ENCODE peak calls at places on chromosomes 5 and 9, in seven cellular contexts. One of them, this sample, is unnamed.

GRCh38 chr5:142426129-142426641 is 101.4 kb upstream of the SPRY4 start:
- ATAC-seq in memory B cell: no peak
- ATAC-seq in Right ventricle myocardium superior: peak
- ATAC-seq in activated naive CD8-positive, alpha-beta T cell treated with anti-CD3 and anti-CD28 coated beads, Interleukin-2, amount 10 ng/mL, durations not matched to agents 7 days and 5 days: peak
- ATAC-seq in RWPE2: no peak
- ATAC-seq in left cardiac atrium: peak
- ATAC-seq in gastrocnemius medialis: no peak
- ATAC-seq in this sample: peak

GRCh38 chr5:95973793-95974325 is 12.2 kb upstream of the ELL2 start:
- ATAC-seq in left cardiac atrium: peak
- ATAC-seq in gastrocnemius medialis: no peak
- ATAC-seq in memory B cell: no peak
- ATAC-seq in Right ventricle myocardium superior: no peak
- ATAC-seq in activated naive CD8-positive, alpha-beta T cell treated with anti-CD3 and anti-CD28 coated beads, Interleukin-2, amount 10 ng/mL, durations not matched to agents 7 days and 5 days: no peak
- ATAC-seq in RWPE2: no peak
- ATAC-seq in this sample: no peak

GRCh38 chr5:55894135-55894534 is 43.0 kb downstream of the IL31RA start:
- ATAC-seq in gastrocnemius medialis: no peak
- ATAC-seq in Right ventricle myocardium superior: no peak
- ATAC-seq in left cardiac atrium: no peak
- ATAC-seq in memory B cell: no peak
- ATAC-seq in RWPE2: no peak
- ATAC-seq in activated naive CD8-positive, alpha-beta T cell treated with anti-CD3 and anti-CD28 coated beads, Interleukin-2, amount 10 ng/mL, durations not matched to agents 7 days and 5 days: no peak
- ATAC-seq in this sample: no peak

GRCh38 chr5:33772276-33772990 is 119.4 kb downstream of the ADAMTS12 start:
- ATAC-seq in Right ventricle myocardium superior: peak
- ATAC-seq in gastrocnemius medialis: no peak
- ATAC-seq in left cardiac atrium: no peak
- ATAC-seq in memory B cell: no peak
- ATAC-seq in RWPE2: peak
- ATAC-seq in activated naive CD8-positive, alpha-beta T cell treated with anti-CD3 and anti-CD28 coated beads, Interleukin-2, amount 10 ng/mL, durations not matched to agents 7 days and 5 days: no peak
- ATAC-seq in this sample: peak

GRCh38 chr9:37511006-37511714 is 25.4 kb downstream of the POLR1E start:
- ATAC-seq in activated naive CD8-positive, alpha-beta T cell treated with anti-CD3 and anti-CD28 coated beads, Interleukin-2, amount 10 ng/mL, durations not matched to agents 7 days and 5 days: no peak
- ATAC-seq in memory B cell: peak
- ATAC-seq in left cardiac atrium: no peak
- ATAC-seq in gastrocnemius medialis: no peak
- ATAC-seq in Right ventricle myocardium superior: no peak
- ATAC-seq in RWPE2: peak
- ATAC-seq in this sample: no peak

GRCh38 chr5:83562817-83563557 is 91.4 kb downstream of the VCAN start:
- ATAC-seq in left cardiac atrium: peak
- ATAC-seq in gastrocnemius medialis: peak
- ATAC-seq in Right ventricle myocardium superior: peak
- ATAC-seq in RWPE2: no peak
- ATAC-seq in activated naive CD8-positive, alpha-beta T cell treated with anti-CD3 and anti-CD28 coated beads, Interleukin-2, amount 10 ng/mL, durations not matched to agents 7 days and 5 days: no peak
- ATAC-seq in memory B cell: no peak
- ATAC-seq in this sample: peak

GRCh38 chr9:117400131-117400530 is 14.7 kb downstream of the ASTN2 start:
- ATAC-seq in RWPE2: no peak
- ATAC-seq in Right ventricle myocardium superior: no peak
- ATAC-seq in activated naive CD8-positive, alpha-beta T cell treated with anti-CD3 and anti-CD28 coated beads, Interleukin-2, amount 10 ng/mL, durations not matched to agents 7 days and 5 days: no peak
- ATAC-seq in gastrocnemius medialis: no peak
- ATAC-seq in left cardiac atrium: no peak
- ATAC-seq in memory B cell: no peak
- ATAC-seq in this sample: no peak

GRCh38 chr5:143569213-143569663 is 165.8 kb upstream of the NR3C1 start:
- ATAC-seq in memory B cell: no peak
- ATAC-seq in Right ventricle myocardium superior: no peak
- ATAC-seq in gastrocnemius medialis: no peak
- ATAC-seq in RWPE2: no peak
- ATAC-seq in left cardiac atrium: peak
- ATAC-seq in activated naive CD8-positive, alpha-beta T cell treated with anti-CD3 and anti-CD28 coated beads, Interleukin-2, amount 10 ng/mL, durations not matched to agents 7 days and 5 days: no peak
- ATAC-seq in this sample: no peak

GRCh38 chr5:54495027-54495426 is 22.5 kb upstream of the SNX18 start:
- ATAC-seq in memory B cell: no peak
- ATAC-seq in RWPE2: no peak
- ATAC-seq in left cardiac atrium: no peak
- ATAC-seq in activated naive CD8-positive, alpha-beta T cell treated with anti-CD3 and anti-CD28 coated beads, Interleukin-2, amount 10 ng/mL, durations not matched to agents 7 days and 5 days: no peak
- ATAC-seq in gastrocnemius medialis: no peak
- ATAC-seq in Right ventricle myocardium superior: no peak
- ATAC-seq in this sample: no peak

GRCh38 chr9:132849168-132849831 is 28.8 kb downstream of the AK8 start:
- ATAC-seq in left cardiac atrium: peak
- ATAC-seq in activated naive CD8-positive, alpha-beta T cell treated with anti-CD3 and anti-CD28 coated beads, Interleukin-2, amount 10 ng/mL, durations not matched to agents 7 days and 5 days: no peak
- ATAC-seq in gastrocnemius medialis: no peak
- ATAC-seq in memory B cell: no peak
- ATAC-seq in Right ventricle myocardium superior: peak
- ATAC-seq in RWPE2: no peak
- ATAC-seq in this sample: no peak

GRCh38 chr5:10703676-10704075 is 57.4 kb downstream of the DAP start:
- ATAC-seq in left cardiac atrium: peak
- ATAC-seq in Right ventricle myocardium superior: peak
- ATAC-seq in gastrocnemius medialis: no peak
- ATAC-seq in memory B cell: no peak
- ATAC-seq in RWPE2: no peak
- ATAC-seq in activated naive CD8-positive, alpha-beta T cell treated with anti-CD3 and anti-CD28 coated beads, Interleukin-2, amount 10 ng/mL, durations not matched to agents 7 days and 5 days: no peak
- ATAC-seq in this sample: no peak

GRCh38 chr9:84136119-84136868 is 155.7 kb downstream of the RMI1 start:
- ATAC-seq in gastrocnemius medialis: no peak
- ATAC-seq in RWPE2: peak
- ATAC-seq in activated naive CD8-positive, alpha-beta T cell treated with anti-CD3 and anti-CD28 coated beads, Interleukin-2, amount 10 ng/mL, durations not matched to agents 7 days and 5 days: no peak
- ATAC-seq in left cardiac atrium: no peak
- ATAC-seq in Right ventricle myocardium superior: no peak
- ATAC-seq in memory B cell: no peak
- ATAC-seq in this sample: no peak

GRCh38 chr5:27387535-27388073 is 349.2 kb upstream of the CDH9 start:
- ATAC-seq in RWPE2: no peak
- ATAC-seq in gastrocnemius medialis: no peak
- ATAC-seq in left cardiac atrium: no peak
- ATAC-seq in memory B cell: no peak
- ATAC-seq in activated naive CD8-positive, alpha-beta T cell treated with anti-CD3 and anti-CD28 coated beads, Interleukin-2, amount 10 ng/mL, durations not matched to agents 7 days and 5 days: no peak
- ATAC-seq in Right ventricle myocardium superior: no peak
- ATAC-seq in this sample: no peak

GRCh38 chr9:134402182-134402581 is 75.9 kb downstream of the RXRA start:
- ATAC-seq in activated naive CD8-positive, alpha-beta T cell treated with anti-CD3 and anti-CD28 coated beads, Interleukin-2, amount 10 ng/mL, durations not matched to agents 7 days and 5 days: no peak
- ATAC-seq in RWPE2: no peak
- ATAC-seq in gastrocnemius medialis: no peak
- ATAC-seq in left cardiac atrium: no peak
- ATAC-seq in memory B cell: no peak
- ATAC-seq in Right ventricle myocardium superior: no peak
- ATAC-seq in this sample: no peak

GRCh38 chr5:99030871-99031440 is 102.1 kb upstream of the CHD1 start:
- ATAC-seq in activated naive CD8-positive, alpha-beta T cell treated with anti-CD3 and anti-CD28 coated beads, Interleukin-2, amount 10 ng/mL, durations not matched to agents 7 days and 5 days: no peak
- ATAC-seq in left cardiac atrium: no peak
- ATAC-seq in Right ventricle myocardium superior: peak
- ATAC-seq in memory B cell: no peak
- ATAC-seq in RWPE2: no peak
- ATAC-seq in gastrocnemius medialis: no peak
- ATAC-seq in this sample: no peak

This sample was measured in gastroesophageal sphincter.